ENCODE peak calls at places on chromosomes 3 and 15, in ten cellular contexts. One of them, this sample, is unnamed.
A peak's percentile ranks its signal among the peaks of the same experiment; 100 is the strongest.

GRCh38 chr3:167876603-167877325 is 141.2 kb downstream of the SERPINI1 start:
- DNase-seq in cardiac fibroblast: peak; percentile 65
- DNase-seq in activated naive CD4-positive, alpha-beta T cell treated with anti-CD3 and anti-CD28 coated beads, Interleukin-2, amount 10 ng/mL, durations not matched to agents 7 days and 5 days: no peak
- DNase-seq in HuH-7: no peak
- DNase-seq in GM12865: no peak
- DNase-seq in LoVo: peak; percentile 7
- DNase-seq in Right ventricle myocardium inferior: no peak
- DNase-seq in activated T-cell treated with anti-CD3 and anti-CD28 coated beads, Interleukin-2, amount 50 U/mL, for 1 hour: no peak
- DNase-seq in HFFc6: peak; percentile 41
- DNase-seq in NCI-H2081: no peak
- DNase-seq in this sample: no peak

GRCh38 chr3:153190923-153191322 is 28.9 kb downstream of the RAP2B start:
- DNase-seq in HuH-7: no peak
- DNase-seq in HFFc6: no peak
- DNase-seq in activated naive CD4-positive, alpha-beta T cell treated with anti-CD3 and anti-CD28 coated beads, Interleukin-2, amount 10 ng/mL, durations not matched to agents 7 days and 5 days: no peak
- DNase-seq in Right ventricle myocardium inferior: no peak
- DNase-seq in GM12865: no peak
- DNase-seq in cardiac fibroblast: no peak
- DNase-seq in NCI-H2081: no peak
- DNase-seq in activated T-cell treated with anti-CD3 and anti-CD28 coated beads, Interleukin-2, amount 50 U/mL, for 1 hour: no peak
- DNase-seq in LoVo: no peak
- DNase-seq in this sample: no peak

GRCh38 chr15:57364282-57365007 is 11.9 kb upstream of the CGNL1 start:
- DNase-seq in HFFc6: no peak
- DNase-seq in Right ventricle myocardium inferior: no peak
- DNase-seq in GM12865: no peak
- DNase-seq in LoVo: no peak
- DNase-seq in NCI-H2081: no peak
- DNase-seq in cardiac fibroblast: no peak
- DNase-seq in activated T-cell treated with anti-CD3 and anti-CD28 coated beads, Interleukin-2, amount 50 U/mL, for 1 hour: no peak
- DNase-seq in HuH-7: peak; percentile 37
- DNase-seq in activated naive CD4-positive, alpha-beta T cell treated with anti-CD3 and anti-CD28 coated beads, Interleukin-2, amount 10 ng/mL, durations not matched to agents 7 days and 5 days: no peak
- DNase-seq in this sample: no peak

GRCh38 chr3:126005951-126006350 is 37.0 kb downstream of the ROPN1B start:
- DNase-seq in cardiac fibroblast: peak; percentile 69
- DNase-seq in LoVo: no peak
- DNase-seq in activated T-cell treated with anti-CD3 and anti-CD28 coated beads, Interleukin-2, amount 50 U/mL, for 1 hour: no peak
- DNase-seq in activated naive CD4-positive, alpha-beta T cell treated with anti-CD3 and anti-CD28 coated beads, Interleukin-2, amount 10 ng/mL, durations not matched to agents 7 days and 5 days: no peak
- DNase-seq in GM12865: no peak
- DNase-seq in Right ventricle myocardium inferior: no peak
- DNase-seq in NCI-H2081: no peak
- DNase-seq in HuH-7: no peak
- DNase-seq in HFFc6: peak; percentile 79
- DNase-seq in this sample: no peak

GRCh38 chr3:171777608-171777995 is 32.7 kb downstream of the PLD1 start:
- DNase-seq in HFFc6: no peak
- DNase-seq in GM12865: no peak
- DNase-seq in activated naive CD4-positive, alpha-beta T cell treated with anti-CD3 and anti-CD28 coated beads, Interleukin-2, amount 10 ng/mL, durations not matched to agents 7 days and 5 days: no peak
- DNase-seq in activated T-cell treated with anti-CD3 and anti-CD28 coated beads, Interleukin-2, amount 50 U/mL, for 1 hour: no peak
- DNase-seq in LoVo: no peak
- DNase-seq in Right ventricle myocardium inferior: no peak
- DNase-seq in HuH-7: no peak
- DNase-seq in NCI-H2081: no peak
- DNase-seq in cardiac fibroblast: no peak
- DNase-seq in this sample: no peak

GRCh38 chr3:151047636-151048035 is 37.8 kb upstream of the MED12L start:
- DNase-seq in HFFc6: no peak
- DNase-seq in activated naive CD4-positive, alpha-beta T cell treated with anti-CD3 and anti-CD28 coated beads, Interleukin-2, amount 10 ng/mL, durations not matched to agents 7 days and 5 days: no peak
- DNase-seq in NCI-H2081: no peak
- DNase-seq in activated T-cell treated with anti-CD3 and anti-CD28 coated beads, Interleukin-2, amount 50 U/mL, for 1 hour: no peak
- DNase-seq in LoVo: no peak
- DNase-seq in Right ventricle myocardium inferior: no peak
- DNase-seq in cardiac fibroblast: peak; percentile 14
- DNase-seq in HuH-7: peak; percentile 8
- DNase-seq in GM12865: peak; percentile 17
- DNase-seq in this sample: no peak

GRCh38 chr3:128548426-128549282 is 55.7 kb upstream of the GATA2 start:
- DNase-seq in LoVo: no peak
- DNase-seq in NCI-H2081: no peak
- DNase-seq in Right ventricle myocardium inferior: no peak
- DNase-seq in cardiac fibroblast: peak; percentile 39
- DNase-seq in GM12865: no peak
- DNase-seq in activated naive CD4-positive, alpha-beta T cell treated with anti-CD3 and anti-CD28 coated beads, Interleukin-2, amount 10 ng/mL, durations not matched to agents 7 days and 5 days: no peak
- DNase-seq in HFFc6: no peak
- DNase-seq in activated T-cell treated with anti-CD3 and anti-CD28 coated beads, Interleukin-2, amount 50 U/mL, for 1 hour: no peak
- DNase-seq in HuH-7: no peak
- DNase-seq in this sample: no peak

GRCh38 chr3:118932822-118933558 is 101.7 kb downstream of the IGSF11 start:
- DNase-seq in NCI-H2081: no peak
- DNase-seq in cardiac fibroblast: no peak
- DNase-seq in HuH-7: no peak
- DNase-seq in HFFc6: no peak
- DNase-seq in activated T-cell treated with anti-CD3 and anti-CD28 coated beads, Interleukin-2, amount 50 U/mL, for 1 hour: no peak
- DNase-seq in GM12865: peak; percentile 8
- DNase-seq in Right ventricle myocardium inferior: no peak
- DNase-seq in LoVo: no peak
- DNase-seq in activated naive CD4-positive, alpha-beta T cell treated with anti-CD3 and anti-CD28 coated beads, Interleukin-2, amount 10 ng/mL, durations not matched to agents 7 days and 5 days: no peak
- DNase-seq in this sample: no peak

GRCh38 chr3:129260606-129261005 is 11.2 kb downstream of the COPG1 start:
- DNase-seq in activated naive CD4-positive, alpha-beta T cell treated with anti-CD3 and anti-CD28 coated beads, Interleukin-2, amount 10 ng/mL, durations not matched to agents 7 days and 5 days: no peak
- DNase-seq in NCI-H2081: no peak
- DNase-seq in LoVo: no peak
- DNase-seq in HuH-7: no peak
- DNase-seq in activated T-cell treated with anti-CD3 and anti-CD28 coated beads, Interleukin-2, amount 50 U/mL, for 1 hour: no peak
- DNase-seq in Right ventricle myocardium inferior: no peak
- DNase-seq in cardiac fibroblast: no peak
- DNase-seq in HFFc6: no peak
- DNase-seq in GM12865: no peak
- DNase-seq in this sample: no peak

GRCh38 chr15:38253448-38253847 is 812 bp downstream of the SPRED1 start:
- DNase-seq in activated T-cell treated with anti-CD3 and anti-CD28 coated beads, Interleukin-2, amount 50 U/mL, for 1 hour: no peak
- DNase-seq in cardiac fibroblast: peak; percentile 84
- DNase-seq in Right ventricle myocardium inferior: no peak
- DNase-seq in NCI-H2081: no peak
- DNase-seq in GM12865: peak; percentile 3
- DNase-seq in HuH-7: peak; percentile 2
- DNase-seq in activated naive CD4-positive, alpha-beta T cell treated with anti-CD3 and anti-CD28 coated beads, Interleukin-2, amount 10 ng/mL, durations not matched to agents 7 days and 5 days: no peak
- DNase-seq in LoVo: peak; percentile 50
- DNase-seq in HFFc6: peak; percentile 69
- DNase-seq in this sample: no peak

GRCh38 chr3:114333180-114333922 is 39.5 kb downstream of the TIGIT start:
- DNase-seq in GM12865: no peak
- DNase-seq in HFFc6: no peak
- DNase-seq in Right ventricle myocardium inferior: no peak
- DNase-seq in LoVo: no peak
- DNase-seq in activated naive CD4-positive, alpha-beta T cell treated with anti-CD3 and anti-CD28 coated beads, Interleukin-2, amount 10 ng/mL, durations not matched to agents 7 days and 5 days: no peak
- DNase-seq in activated T-cell treated with anti-CD3 and anti-CD28 coated beads, Interleukin-2, amount 50 U/mL, for 1 hour: no peak
- DNase-seq in cardiac fibroblast: peak; percentile 57
- DNase-seq in NCI-H2081: no peak
- DNase-seq in HuH-7: no peak
- DNase-seq in this sample: no peak

GRCh38 chr15:65044724-65045481 is at the start of gene SLC51B:
- DNase-seq in GM12865: no peak
- DNase-seq in activated naive CD4-positive, alpha-beta T cell treated with anti-CD3 and anti-CD28 coated beads, Interleukin-2, amount 10 ng/mL, durations not matched to agents 7 days and 5 days: no peak
- DNase-seq in LoVo: no peak
- DNase-seq in HFFc6: no peak
- DNase-seq in activated T-cell treated with anti-CD3 and anti-CD28 coated beads, Interleukin-2, amount 50 U/mL, for 1 hour: no peak
- DNase-seq in NCI-H2081: no peak
- DNase-seq in Right ventricle myocardium inferior: peak; percentile 83
- DNase-seq in HuH-7: peak; percentile 77
- DNase-seq in cardiac fibroblast: peak; percentile 54
- DNase-seq in this sample: no peak

GRCh38 chr3:134381836-134382442 is 7.7 kb upstream of the AMOTL2 start:
- DNase-seq in GM12865: no peak
- DNase-seq in HuH-7: no peak
- DNase-seq in LoVo: peak; percentile 78
- DNase-seq in NCI-H2081: no peak
- DNase-seq in cardiac fibroblast: no peak
- DNase-seq in activated naive CD4-positive, alpha-beta T cell treated with anti-CD3 and anti-CD28 coated beads, Interleukin-2, amount 10 ng/mL, durations not matched to agents 7 days and 5 days: no peak
- DNase-seq in Right ventricle myocardium inferior: no peak
- DNase-seq in HFFc6: no peak
- DNase-seq in activated T-cell treated with anti-CD3 and anti-CD28 coated beads, Interleukin-2, amount 50 U/mL, for 1 hour: no peak
- DNase-seq in this sample: no peak

GRCh38 chr3:136819784-136820640 is 1.1 kb downstream of the SLC35G2 start:
- DNase-seq in HuH-7: peak; percentile 37
- DNase-seq in cardiac fibroblast: peak; percentile 72
- DNase-seq in Right ventricle myocardium inferior: peak; percentile 78
- DNase-seq in activated T-cell treated with anti-CD3 and anti-CD28 coated beads, Interleukin-2, amount 50 U/mL, for 1 hour: peak; percentile 42
- DNase-seq in GM12865: peak; percentile 3
- DNase-seq in HFFc6: peak; percentile 27
- DNase-seq in activated naive CD4-positive, alpha-beta T cell treated with anti-CD3 and anti-CD28 coated beads, Interleukin-2, amount 10 ng/mL, durations not matched to agents 7 days and 5 days: peak; percentile 51
- DNase-seq in NCI-H2081: peak; percentile 23
- DNase-seq in LoVo: no peak
- DNase-seq in this sample: no peak

GRCh38 chr3:25856902-25857518 is 67.1 kb downstream of the OXSM start:
- DNase-seq in Right ventricle myocardium inferior: no peak
- DNase-seq in activated T-cell treated with anti-CD3 and anti-CD28 coated beads, Interleukin-2, amount 50 U/mL, for 1 hour: no peak
- DNase-seq in activated naive CD4-positive, alpha-beta T cell treated with anti-CD3 and anti-CD28 coated beads, Interleukin-2, amount 10 ng/mL, durations not matched to agents 7 days and 5 days: no peak
- DNase-seq in HFFc6: peak; percentile 45
- DNase-seq in LoVo: peak; percentile 51
- DNase-seq in cardiac fibroblast: peak; percentile 69
- DNase-seq in GM12865: peak; percentile 53
- DNase-seq in NCI-H2081: peak; percentile 43
- DNase-seq in HuH-7: peak; percentile 68
- DNase-seq in this sample: peak; percentile 1

GRCh38 chr3:15007681-15008141 is 57.4 kb downstream of the MRPS25 start:
- DNase-seq in HuH-7: no peak
- DNase-seq in LoVo: no peak
- DNase-seq in HFFc6: peak; percentile 83
- DNase-seq in activated T-cell treated with anti-CD3 and anti-CD28 coated beads, Interleukin-2, amount 50 U/mL, for 1 hour: no peak
- DNase-seq in Right ventricle myocardium inferior: no peak
- DNase-seq in NCI-H2081: no peak
- DNase-seq in activated naive CD4-positive, alpha-beta T cell treated with anti-CD3 and anti-CD28 coated beads, Interleukin-2, amount 10 ng/mL, durations not matched to agents 7 days and 5 days: no peak
- DNase-seq in GM12865: no peak
- DNase-seq in cardiac fibroblast: peak; percentile 82
- DNase-seq in this sample: no peak

GRCh38 chr15:101406014-101406413 is 83.5 kb downstream of the PCSK6 start:
- DNase-seq in Right ventricle myocardium inferior: no peak
- DNase-seq in HuH-7: no peak
- DNase-seq in HFFc6: no peak
- DNase-seq in activated T-cell treated with anti-CD3 and anti-CD28 coated beads, Interleukin-2, amount 50 U/mL, for 1 hour: no peak
- DNase-seq in activated naive CD4-positive, alpha-beta T cell treated with anti-CD3 and anti-CD28 coated beads, Interleukin-2, amount 10 ng/mL, durations not matched to agents 7 days and 5 days: no peak
- DNase-seq in cardiac fibroblast: no peak
- DNase-seq in LoVo: no peak
- DNase-seq in NCI-H2081: no peak
- DNase-seq in GM12865: no peak
- DNase-seq in this sample: no peak

GRCh38 chr3:47425383-47425778 is 44.6 kb downstream of the PTPN23 start:
- DNase-seq in NCI-H2081: no peak
- DNase-seq in Right ventricle myocardium inferior: no peak
- DNase-seq in LoVo: no peak
- DNase-seq in cardiac fibroblast: no peak
- DNase-seq in activated naive CD4-positive, alpha-beta T cell treated with anti-CD3 and anti-CD28 coated beads, Interleukin-2, amount 10 ng/mL, durations not matched to agents 7 days and 5 days: no peak
- DNase-seq in HFFc6: no peak
- DNase-seq in GM12865: no peak
- DNase-seq in HuH-7: no peak
- DNase-seq in activated T-cell treated with anti-CD3 and anti-CD28 coated beads, Interleukin-2, amount 50 U/mL, for 1 hour: no peak
- DNase-seq in this sample: no peak

GRCh38 chr15:80265021-80265420 is 13.0 kb upstream of the CTXND1 start:
- DNase-seq in cardiac fibroblast: peak; percentile 16
- DNase-seq in activated naive CD4-positive, alpha-beta T cell treated with anti-CD3 and anti-CD28 coated beads, Interleukin-2, amount 10 ng/mL, durations not matched to agents 7 days and 5 days: no peak
- DNase-seq in Right ventricle myocardium inferior: no peak
- DNase-seq in NCI-H2081: no peak
- DNase-seq in HuH-7: no peak
- DNase-seq in GM12865: no peak
- DNase-seq in HFFc6: peak; percentile 5
- DNase-seq in LoVo: no peak
- DNase-seq in activated T-cell treated with anti-CD3 and anti-CD28 coated beads, Interleukin-2, amount 50 U/mL, for 1 hour: no peak
- DNase-seq in this sample: no peak

GRCh38 chr3:196268270-196269163 is 19.0 kb downstream of the PCYT1A start:
- DNase-seq in activated T-cell treated with anti-CD3 and anti-CD28 coated beads, Interleukin-2, amount 50 U/mL, for 1 hour: no peak
- DNase-seq in HuH-7: no peak
- DNase-seq in LoVo: peak; percentile 8
- DNase-seq in cardiac fibroblast: peak; percentile 96
- DNase-seq in GM12865: no peak
- DNase-seq in activated naive CD4-positive, alpha-beta T cell treated with anti-CD3 and anti-CD28 coated beads, Interleukin-2, amount 10 ng/mL, durations not matched to agents 7 days and 5 days: no peak
- DNase-seq in NCI-H2081: peak; percentile 18
- DNase-seq in HFFc6: peak; percentile 61
- DNase-seq in Right ventricle myocardium inferior: no peak
- DNase-seq in this sample: no peak

GRCh38 chr3:195421410-195421809 is 21.4 kb downstream of the ACAP2 start:
- DNase-seq in cardiac fibroblast: peak; percentile 49
- DNase-seq in activated naive CD4-positive, alpha-beta T cell treated with anti-CD3 and anti-CD28 coated beads, Interleukin-2, amount 10 ng/mL, durations not matched to agents 7 days and 5 days: no peak
- DNase-seq in HFFc6: no peak
- DNase-seq in Right ventricle myocardium inferior: no peak
- DNase-seq in activated T-cell treated with anti-CD3 and anti-CD28 coated beads, Interleukin-2, amount 50 U/mL, for 1 hour: no peak
- DNase-seq in GM12865: no peak
- DNase-seq in LoVo: no peak
- DNase-seq in HuH-7: no peak
- DNase-seq in NCI-H2081: no peak
- DNase-seq in this sample: no peak

GRCh38 chr15:56927816-56928215 is 9.4 kb downstream of the TCF12 start:
- DNase-seq in activated T-cell treated with anti-CD3 and anti-CD28 coated beads, Interleukin-2, amount 50 U/mL, for 1 hour: no peak
- DNase-seq in cardiac fibroblast: peak; percentile 27
- DNase-seq in NCI-H2081: no peak
- DNase-seq in GM12865: no peak
- DNase-seq in Right ventricle myocardium inferior: no peak
- DNase-seq in activated naive CD4-positive, alpha-beta T cell treated with anti-CD3 and anti-CD28 coated beads, Interleukin-2, amount 10 ng/mL, durations not matched to agents 7 days and 5 days: no peak
- DNase-seq in HFFc6: no peak
- DNase-seq in HuH-7: no peak
- DNase-seq in LoVo: no peak
- DNase-seq in this sample: no peak